ENCODE peak calls at places on chromosomes 16 and 17, in eight cellular contexts. G, D, Y, E, Z, I, S and F are unnamed samples.
A peak's percentile ranks its signal among the peaks of the same experiment; 100 is the strongest.

GRCh38 chr17:18163528-18163927 is 20.1 kb upstream of the ALKBH5 start:
- DNase-seq in I (no peak), G (no peak), Z (no peak), S (no peak), D (no peak), Y (no peak), E (no peak), F (no peak)

GRCh38 chr17:58641937-58642336 is 49.9 kb downstream of the TEX14 start:
- DNase-seq in S (no peak), Z (no peak), E (no peak), Y (no peak), D (no peak), I (no peak), G (no peak), F (no peak)

GRCh38 chr16:3112058-3112880 is at the start of gene ZNF205:
- DNase-seq in Y (no peak), S (no peak), E (no peak), G (peak; percentile 78), D (peak; percentile 74), Z (peak; percentile 83), I (peak; percentile 62), F (peak; percentile 60)

GRCh38 chr16:50600582-50601283 is 52.5 kb downstream of the NKD1 start:
- DNase-seq in S (no peak), D (no peak), I (no peak), Y (no peak), G (no peak), Z (no peak), E (no peak), F (no peak)

GRCh38 chr17:34254146-34254545 is 939 bp upstream of the CCL2 start:
- DNase-seq in S (no peak), E (no peak), Z (no peak), D (no peak), G (peak; percentile 90), I (no peak), Y (no peak), F (no peak)

GRCh38 chr16:83928341-83929055 is 24.5 kb upstream of the OSGIN1 start:
- DNase-seq in I (no peak), G (peak; percentile 60), D (no peak), Z (no peak), Y (no peak), S (no peak), E (no peak), F (no peak)

GRCh38 chr17:45243750-45244149 is 18.1 kb downstream of the SPATA32 start:
- DNase-seq in Y (no peak), D (no peak), S (no peak), E (no peak), Z (no peak), I (no peak), G (no peak), F (no peak)

GRCh38 chr17:49315974-49316570 is 46.0 kb downstream of the ZNF652 start:
- DNase-seq in I (no peak), S (no peak), Y (no peak), D (no peak), G (no peak), Z (no peak), E (no peak), F (no peak)

GRCh38 chr16:77794586-77794985 is 6.2 kb downstream of the VAT1L start:
- DNase-seq in G (peak; percentile 45), D (no peak), E (no peak), Y (no peak), S (no peak), Z (no peak), I (no peak), F (peak; percentile 44)

GRCh38 chr17:75151893-75152292 is 2.4 kb downstream of the JPT1 start:
- DNase-seq in G (peak; percentile 9), I (no peak), D (no peak), Y (no peak), Z (peak; percentile 10), E (no peak), S (no peak), F (no peak)

GRCh38 chr16:59510008-59510424 is 775.9 kb upstream of the GOT2 start:
- DNase-seq in G (no peak), D (no peak), S (no peak), E (no peak), I (no peak), Z (no peak), Y (no peak), F (no peak)

GRCh38 chr16:89922477-89922883 is 662 bp upstream of the TUBB3 start:
- DNase-seq in Y (no peak), S (no peak), I (no peak), Z (peak; percentile 44), D (peak; percentile 89), G (peak; percentile 90), E (no peak), F (peak; percentile 36)

GRCh38 chr16:80837421-80838263 is 33.2 kb upstream of the CDYL2 start:
- DNase-seq in G (no peak), S (no peak), D (no peak), I (no peak), Z (no peak), Y (no peak), E (no peak), F (no peak)

GRCh38 chr17:15106540-15106939 is 158.6 kb downstream of the PMP22 start:
- DNase-seq in G (no peak), S (no peak), D (peak; percentile 22), Z (no peak), I (peak; percentile 8), Y (no peak), E (no peak), F (no peak)

GRCh38 chr16:17334096-17334495 is 136.7 kb downstream of the XYLT1 start:
- DNase-seq in Z (no peak), S (no peak), G (peak; percentile 40), Y (no peak), E (no peak), I (no peak), D (no peak), F (peak; percentile 40)

GRCh38 chr17:18009609-18010420 is 29.2 kb downstream of the ATPAF2 start:
- DNase-seq in S (no peak), G (no peak), D (no peak), Y (no peak), Z (no peak), I (no peak), E (no peak), F (no peak)

GRCh38 chr16:56708418-56708817 is 21.5 kb upstream of the NUP93 start:
- DNase-seq in I (no peak), E (no peak), G (no peak), Y (peak; percentile 41), S (no peak), Z (no peak), D (no peak), F (no peak)

GRCh38 chr17:75181608-75182318 is 996 bp downstream of the SUMO2 start:
- DNase-seq in D (no peak), S (peak; percentile 30), E (peak; percentile 18), I (peak; percentile 53), G (no peak), Y (peak; percentile 35), Z (no peak), F (peak; percentile 30)

GRCh38 chr17:55237268-55237667 is 27.5 kb upstream of the HLF start:
- DNase-seq in D (no peak), S (no peak), I (no peak), E (no peak), Y (no peak), G (no peak), Z (no peak), F (no peak)

GRCh38 chr17:62626719-62627218 is 701 bp upstream of the MRC2 start:
- DNase-seq in Y (no peak), D (peak; percentile 19), Z (no peak), I (no peak), G (peak; percentile 94), E (no peak), S (no peak), F (no peak)

GRCh38 chr17:81878294-81878693 is 7.2 kb upstream of the ARHGDIA start:
- DNase-seq in Y (no peak), G (no peak), S (no peak), E (no peak), D (no peak), Z (no peak), I (no peak), F (no peak)

GRCh38 chr17:78131172-78132085 is 858 bp downstream of the TMC8 start:
- DNase-seq in Z (no peak), S (peak; percentile 45), D (no peak), E (peak; percentile 58), I (peak; percentile 65), G (no peak), Y (no peak), F (no peak)

GRCh38 chr17:82089723-82090548 is 8.1 kb downstream of the FASN start:
- DNase-seq in Z (no peak), E (no peak), D (no peak), S (no peak), I (no peak), G (no peak), Y (no peak), F (no peak)

GRCh38 chr16:85908444-85908843 is 9.5 kb downstream of the IRF8 start:
- DNase-seq in Z (no peak), Y (no peak), G (no peak), E (no peak), S (no peak), D (no peak), I (peak; percentile 68), F (no peak)

GRCh38 chr17:15290605-15291004 is 25.5 kb upstream of the PMP22 start:
- DNase-seq in Y (no peak), E (no peak), S (no peak), I (no peak), Z (no peak), G (no peak), D (no peak), F (no peak)